ENCODE peak calls at places on chromosomes 6 and 20, in ten cellular contexts. W is cardiac fibroblast; E is HCT116; C is CD8-positive, alpha-beta T cell; X is psoas muscle; P is effector memory CD4-positive, alpha-beta T cell; L is right cardiac atrium; F is fibroblast of pulmonary artery; O is SJSA1; Y is AG10803. A is an unnamed sample.

GRCh38 chr6:113855500-113856010 is 1.6 kb upstream of the MARCKS start:
- DNase-seq in W (peak), E (no peak), C (no peak), X (no peak), P (no peak), L (peak), F (peak), O (no peak), Y (peak), A (peak)

GRCh38 chr20:54061106-54061881 is 9.1 kb downstream of the BCAS1 start:
- DNase-seq in W (peak), E (no peak), C (no peak), X (no peak), P (no peak), L (no peak), F (peak), O (no peak), Y (peak), A (peak)

GRCh38 chr6:64811145-64811544 is 895.9 kb downstream of the EYS start:
- DNase-seq in W (no peak), E (no peak), C (no peak), X (no peak), P (no peak), L (no peak), F (peak), O (no peak), Y (no peak), A (no peak)

GRCh38 chr6:106048331-106048730 is 37.8 kb upstream of the PRDM1 start:
- DNase-seq in W (no peak), E (no peak), C (no peak), X (no peak), P (no peak), L (no peak), F (no peak), O (no peak), Y (no peak), A (no peak)

GRCh38 chr6:155185544-155185943 is 78.3 kb upstream of the CLDN20 start:
- DNase-seq in W (peak), E (peak), C (no peak), X (no peak), P (no peak), L (no peak), F (no peak), O (no peak), Y (peak), A (peak)

GRCh38 chr20:10316582-10316981 is 98.0 kb downstream of the SNAP25 start:
- DNase-seq in W (peak), E (peak), C (no peak), X (no peak), P (no peak), L (no peak), F (no peak), O (no peak), Y (no peak), A (no peak)

GRCh38 chr6:55448446-55448845 is 121.2 kb downstream of the GFRAL start:
- DNase-seq in W (peak), E (no peak), C (no peak), X (no peak), P (no peak), L (no peak), F (peak), O (no peak), Y (peak), A (no peak)

GRCh38 chr6:116099036-116099435 is 1.6 kb upstream of the NT5DC1 start:
- DNase-seq in W (no peak), E (no peak), C (no peak), X (no peak), P (no peak), L (no peak), F (no peak), O (no peak), Y (no peak), A (no peak)

GRCh38 chr6:155344341-155345006 is 30.2 kb upstream of the TFB1M start:
- DNase-seq in W (no peak), E (no peak), C (no peak), X (no peak), P (no peak), L (no peak), F (no peak), O (no peak), Y (no peak), A (no peak)

GRCh38 chr20:47789081-47789998 is 4.1 kb upstream of the SULF2 start:
- DNase-seq in W (no peak), E (no peak), C (no peak), X (no peak), P (no peak), L (no peak), F (no peak), O (no peak), Y (peak), A (peak)

GRCh38 chr20:33810885-33811762 is at the start of gene CHMP4B:
- DNase-seq in W (peak), E (peak), C (peak), X (peak), P (peak), L (peak), F (peak), O (peak), Y (peak), A (peak)

GRCh38 chr6:145815351-145815772 is 767 bp upstream of the FBXO30 start:
- DNase-seq in W (peak), E (no peak), C (no peak), X (peak), P (no peak), L (peak), F (no peak), O (peak), Y (peak), A (peak)

GRCh38 chr6:154245542-154245941 is 111.1 kb downstream of the IPCEF1 start:
- DNase-seq in W (no peak), E (no peak), C (no peak), X (no peak), P (no peak), L (no peak), F (no peak), O (no peak), Y (no peak), A (no peak)

GRCh38 chr6:21001736-21002135 is 467.5 kb downstream of the CDKAL1 start:
- DNase-seq in W (peak), E (no peak), C (no peak), X (no peak), P (no peak), L (no peak), F (peak), O (no peak), Y (peak), A (peak)

GRCh38 chr6:14065350-14065749 is 52.2 kb upstream of the CD83 start:
- DNase-seq in W (no peak), E (no peak), C (no peak), X (no peak), P (no peak), L (no peak), F (no peak), O (no peak), Y (no peak), A (no peak)

GRCh38 chr6:140079328-140079727 is 704.9 kb upstream of the CITED2 start:
- DNase-seq in W (peak), E (no peak), C (no peak), X (no peak), P (no peak), L (no peak), F (peak), O (no peak), Y (peak), A (peak)

GRCh38 chr6:7532821-7533220 is 8.7 kb upstream of the DSP start:
- DNase-seq in W (no peak), E (no peak), C (no peak), X (no peak), P (no peak), L (no peak), F (no peak), O (no peak), Y (no peak), A (no peak)

GRCh38 chr6:169858935-169859351 is 107.5 kb downstream of the ERMARD start:
- DNase-seq in W (no peak), E (no peak), C (no peak), X (no peak), P (no peak), L (no peak), F (no peak), O (peak), Y (no peak), A (no peak)

GRCh38 chr6:35728663-35729348 is 8.0 kb upstream of the ARMC12 start:
- DNase-seq in W (no peak), E (no peak), C (peak), X (peak), P (no peak), L (peak), F (no peak), O (no peak), Y (no peak), A (no peak)
- H3K4me3 ChIP-seq in W (peak), E (peak), C (peak), X (peak), P (peak), L (no peak), F (peak), O (no peak), Y (no peak), A (peak)

DNA sequence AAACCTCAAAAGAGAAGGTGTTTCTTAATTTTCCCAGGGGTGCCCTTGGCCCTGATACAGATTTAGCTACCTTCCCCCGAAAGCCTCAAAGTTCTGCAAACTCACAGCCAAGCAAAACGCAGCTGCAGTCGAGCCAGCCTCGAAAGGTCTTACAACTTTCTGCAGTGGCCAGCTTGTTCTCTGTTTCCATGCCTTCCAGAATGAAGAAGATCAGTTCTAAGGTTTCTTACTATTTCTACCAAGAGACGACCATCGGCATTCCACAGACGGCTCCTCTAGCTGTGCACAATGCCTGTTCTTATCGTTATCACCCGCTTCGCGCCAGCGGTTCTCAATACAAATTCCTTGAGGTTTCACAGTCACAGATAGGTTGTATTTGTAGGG is 28.5 kb upstream of the CCR6 start:
- DNase-seq in W (no peak), E (no peak), C (no peak), X (no peak), P (no peak), L (no peak), F (peak), O (no peak), Y (no peak), A (no peak)
- H3K4me3 ChIP-seq in W (no peak), E (no peak), C (peak), X (peak), P (peak), L (no peak), F (no peak), O (no peak), Y (no peak), A (no peak)

GRCh38 chr6:44269921-44270525 is at the start of gene TMEM151B:
- DNase-seq in W (no peak), E (no peak), C (no peak), X (no peak), P (no peak), L (no peak), F (no peak), O (no peak), Y (no peak), A (no peak)
- H3K4me3 ChIP-seq in W (no peak), E (no peak), C (peak), X (peak), P (no peak), L (peak), F (no peak), O (no peak), Y (no peak), A (no peak)

GRCh38 chr20:17565164-17565845 is 4.6 kb upstream of the DSTN start:
- DNase-seq in W (peak), E (no peak), C (no peak), X (no peak), P (no peak), L (no peak), F (no peak), O (no peak), Y (peak), A (peak)

GRCh38 chr20:17569616-17570346 is at the start of gene DSTN:
- DNase-seq in W (peak), E (peak), C (peak), X (peak), P (peak), L (peak), F (peak), O (peak), Y (peak), A (peak)

GRCh38 chr20:17568972-17569471 is 853 bp upstream of the DSTN start:
- DNase-seq in W (peak), E (peak), C (no peak), X (peak), P (no peak), L (peak), F (peak), O (peak), Y (peak), A (peak)

GRCh38 chr20:17568045-17568788 is 1.7 kb upstream of the DSTN start:
- DNase-seq in W (no peak), E (no peak), C (no peak), X (no peak), P (no peak), L (no peak), F (no peak), O (no peak), Y (no peak), A (no peak)

DNA sequence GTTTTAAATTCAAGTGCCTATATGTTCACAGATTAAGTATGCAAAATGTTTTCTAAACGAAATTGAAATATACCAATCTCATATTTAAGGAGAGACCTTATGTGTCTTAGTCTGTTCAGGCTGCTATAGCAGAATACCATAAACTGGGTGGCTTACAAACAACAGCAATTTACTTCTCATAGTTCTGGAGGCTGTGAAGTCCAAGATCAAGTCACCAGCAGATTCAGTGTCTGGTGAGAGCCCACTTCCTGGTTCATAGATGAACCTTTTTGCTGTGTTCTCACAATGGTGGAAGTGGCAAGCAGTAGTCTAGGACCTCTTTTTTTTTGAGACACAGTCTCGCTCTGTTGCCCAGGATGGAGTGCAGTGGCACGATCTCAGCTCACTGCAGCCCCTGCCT is 3.5 kb upstream of the DSTN start:
- DNase-seq in W (no peak), E (no peak), C (no peak), X (no peak), P (no peak), L (no peak), F (no peak), O (no peak), Y (no peak), A (no peak)
- H3K4me3 ChIP-seq in W (no peak), E (no peak), C (no peak), X (no peak), P (no peak), L (no peak), F (no peak), O (no peak), Y (no peak), A (no peak)

GRCh38 chr6:109977791-109978173 is 329 bp upstream of the GPR6 start:
- DNase-seq in W (no peak), E (no peak), C (no peak), X (no peak), P (no peak), L (no peak), F (no peak), O (no peak), Y (no peak), A (no peak)

GRCh38 chr6:109984410-109984809 is 6.3 kb downstream of the GPR6 start:
- DNase-seq in W (no peak), E (no peak), C (no peak), X (no peak), P (no peak), L (no peak), F (no peak), O (no peak), Y (no peak), A (no peak)

GRCh38 chr6:109978174-109979032 is at the start of gene GPR6:
- DNase-seq in W (peak), E (no peak), C (peak), X (peak), P (no peak), L (peak), F (peak), O (peak), Y (peak), A (peak)

DNA sequence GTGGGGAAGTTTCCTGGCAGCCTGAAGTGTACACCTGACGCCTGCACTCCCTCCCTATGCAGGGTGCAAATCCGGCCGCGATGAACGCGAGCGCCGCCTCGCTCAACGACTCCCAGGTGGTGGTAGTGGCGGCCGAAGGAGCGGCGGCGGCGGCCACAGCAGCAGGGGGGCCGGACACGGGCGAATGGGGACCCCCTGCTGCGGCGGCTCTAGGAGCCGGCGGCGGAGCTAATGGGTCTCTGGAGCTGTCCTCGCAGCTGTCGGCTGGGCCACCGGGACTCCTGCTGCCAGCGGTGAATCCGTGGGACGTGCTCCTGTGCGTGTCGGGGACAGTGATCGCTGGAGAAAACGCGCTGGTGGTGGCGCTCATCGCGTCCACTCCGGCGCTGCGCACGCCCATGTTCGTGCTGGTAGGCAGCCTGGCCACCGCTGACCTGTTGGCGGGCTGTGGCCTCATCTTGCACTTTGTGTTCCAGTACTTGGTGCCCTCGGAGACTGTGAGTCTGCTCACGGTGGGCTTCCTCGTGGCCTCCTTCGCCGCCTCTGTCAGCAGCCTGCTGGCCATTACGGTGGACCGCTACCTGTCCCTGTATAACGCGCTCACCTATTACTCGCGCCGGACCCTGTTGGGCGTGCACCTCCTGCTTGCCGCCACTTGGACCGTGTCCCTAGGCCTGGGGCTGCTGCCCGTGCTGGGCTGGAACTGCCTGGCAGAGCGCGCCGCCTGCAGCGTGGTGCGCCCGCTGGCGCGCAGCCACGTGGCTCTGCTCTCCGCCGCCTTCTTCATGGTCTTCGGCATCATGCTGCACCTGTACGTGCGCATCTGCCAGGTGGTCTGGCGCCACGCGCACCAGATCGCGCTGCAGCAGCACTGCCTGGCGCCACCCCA is 1.2 kb downstream of the GPR6 start:
- DNase-seq in W (no peak), E (no peak), C (no peak), X (no peak), P (no peak), L (peak), F (no peak), O (no peak), Y (no peak), A (no peak)
- H3K4me3 ChIP-seq in W (no peak), E (no peak), C (no peak), X (no peak), P (no peak), L (no peak), F (no peak), O (no peak), Y (no peak), A (no peak)

DNA sequence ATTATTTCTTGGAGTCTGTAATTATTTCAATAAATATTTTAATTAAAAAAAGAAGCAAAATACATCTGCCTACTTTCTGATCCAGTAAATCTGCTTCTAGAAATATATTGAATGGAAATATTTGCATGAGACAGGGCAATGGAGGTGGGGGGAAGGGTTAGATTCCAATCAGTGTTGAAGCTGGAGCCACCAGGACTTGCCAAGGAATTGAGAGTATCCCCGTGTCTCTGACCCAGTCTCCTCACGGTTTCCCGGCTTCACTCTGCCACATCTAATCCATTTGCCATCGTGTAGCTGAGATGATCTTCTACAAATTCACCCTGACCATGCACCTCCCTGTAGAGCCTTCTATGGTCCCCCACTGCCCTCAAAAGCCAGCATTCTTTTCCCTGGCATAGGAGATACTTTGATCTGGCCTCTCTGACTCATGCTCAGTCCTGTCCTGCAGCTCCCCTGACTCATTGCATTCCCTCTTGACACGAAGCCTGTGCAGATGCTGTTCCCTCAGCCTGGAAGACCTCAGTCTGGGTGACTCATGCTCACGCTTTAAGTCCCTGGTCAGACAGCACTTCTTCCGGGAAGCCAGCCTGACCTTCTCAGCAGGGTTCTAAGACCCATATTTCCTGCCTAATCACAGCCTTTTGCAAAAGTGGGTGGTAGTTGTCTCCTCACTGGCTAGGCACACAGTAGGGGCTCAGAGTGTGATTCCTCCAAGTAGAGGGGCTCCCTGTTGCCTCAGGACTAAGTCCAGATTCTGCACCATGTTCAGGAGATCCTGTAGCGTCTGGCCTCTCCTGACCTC is 23.0 kb upstream of the FKBP1A start:
- DNase-seq in W (peak), E (peak), C (no peak), X (no peak), P (no peak), L (no peak), F (peak), O (peak), Y (peak), A (peak)
- H3K4me3 ChIP-seq in W (no peak), E (no peak), C (no peak), X (no peak), P (no peak), L (no peak), F (no peak), O (no peak), Y (no peak), A (no peak)

GRCh38 chr6:108176281-108177089 is 10.7 kb downstream of the NR2E1 start:
- DNase-seq in W (no peak), E (no peak), C (no peak), X (no peak), P (no peak), L (no peak), F (no peak), O (no peak), Y (no peak), A (no peak)
- H3K4me3 ChIP-seq in W (no peak), E (no peak), C (no peak), X (peak), P (no peak), L (no peak), F (no peak), O (no peak), Y (no peak), A (no peak)

DNA sequence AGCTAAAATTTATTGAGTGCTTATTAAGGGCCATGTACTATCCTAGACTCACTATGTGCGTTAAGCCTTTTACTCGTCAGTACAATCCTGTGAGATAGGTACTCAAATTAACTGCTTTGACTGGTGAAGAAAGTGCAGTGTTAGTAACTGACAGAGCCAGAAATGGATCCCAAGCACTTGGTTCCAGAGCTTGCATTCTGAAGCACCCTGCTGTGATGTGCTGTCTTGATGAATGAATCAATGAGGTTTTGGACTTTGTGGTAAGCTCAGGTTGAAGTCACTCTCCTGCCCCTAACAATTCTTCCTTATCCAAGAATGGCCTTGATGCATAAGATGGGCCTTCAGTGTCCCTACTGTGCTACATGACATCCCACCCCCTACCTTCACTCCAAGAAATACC is 3.7 kb downstream of the STX11 start:
- DNase-seq in W (no peak), E (no peak), C (no peak), X (no peak), P (no peak), L (no peak), F (no peak), O (no peak), Y (no peak), A (no peak)
- H3K4me3 ChIP-seq in W (no peak), E (no peak), C (no peak), X (no peak), P (no peak), L (no peak), F (no peak), O (no peak), Y (no peak), A (no peak)

A was measured in fibroblast of lung.